ENCODE peak calls at places on chromosomes 2 and 18, in four cellular contexts. Z is posterior cingulate gyrus, B is endodermal cell, F is fibroblast of lung. T is an unnamed sample.

GRCh38 chr18:26963292-26963691 is 97.8 kb upstream of the AQP4 start:
- DNase-seq in Z (no peak), F (no peak), B (no peak), T (no peak)

GRCh38 chr18:28407681-28408080 is 230.8 kb upstream of the CDH2 start:
- DNase-seq in B (no peak), Z (no peak), F (no peak), T (no peak)

GRCh38 chr2:127649100-127649611 is 3.2 kb downstream of the GPR17 start:
- DNase-seq in F (no peak), Z (peak; percentile 81), B (no peak), T (no peak)

GRCh38 chr18:23702606-23703005 is 13.4 kb downstream of the LAMA3 start:
- DNase-seq in B (no peak), Z (no peak), F (no peak), T (no peak)

GRCh38 chr2:168501456-168502065 is 45.5 kb downstream of the CERS6 start:
- DNase-seq in Z (no peak), B (no peak), F (no peak), T (no peak)

GRCh38 chr2:101696272-101697123 is 1.0 kb upstream of the MAP4K4 start:
- DNase-seq in B (no peak), F (peak; percentile 29), Z (peak; percentile 76), T (peak; percentile 34)

GRCh38 chr2:138610201-138610945 is 108.8 kb downstream of the SPOPL start:
- DNase-seq in Z (no peak), F (no peak), B (no peak), T (no peak)

GRCh38 chr2:162795312-162795711 is 43.3 kb downstream of the KCNH7 start:
- DNase-seq in B (peak; percentile 63), Z (no peak), F (no peak), T (no peak)

GRCh38 chr2:42132066-42132965 is 36.8 kb upstream of the EML4 start:
- DNase-seq in Z (no peak), F (peak; percentile 91), B (peak; percentile 43), T (peak; percentile 86)